ENCODE peak calls at places on chromosomes 1 and 21, in six cellular contexts. V is body of pancreas, G is colonic mucosa, U is left lung, Y is esophagus squamous epithelium, H is fibroblast of lung. B is an unnamed sample. For H3K27me3, the result is how much of the 10 kb centered on the place peaks cover.

GRCh38 chr1:117014209-117014608 is 12.6 kb downstream of the CD101 start:
- DNase-seq in G (no peak), V (no peak), U (no peak), H (peak), Y (no peak), B (no peak)

GRCh38 chr1:3529099-3529729 is 74.7 kb downstream of the ARHGEF16 start:
- DNase-seq in Y (no peak), G (no peak), V (peak), H (no peak), U (no peak), B (no peak)

GRCh38 chr1:31591425-31592093 is 15.2 kb downstream of the TINAGL1 start:
- DNase-seq in H (peak), U (no peak), V (no peak), Y (no peak), G (peak), B (no peak)

GRCh38 chr1:205907794-205908193 is 35.5 kb downstream of the SLC26A9 start:
- DNase-seq in H (no peak), Y (no peak), G (no peak), U (no peak), V (peak), B (no peak)

GRCh38 chr21:38669186-38669585 is 136.5 kb upstream of the ETS2 start:
- DNase-seq in G (peak), V (no peak), H (peak), Y (no peak), U (no peak), B (no peak)

GRCh38 chr21:36646011-36646410 is 52.9 kb upstream of the SIM2 start:
- DNase-seq in Y (no peak), G (no peak), H (no peak), U (no peak), V (no peak), B (no peak)

GRCh38 chr1:244992833-244993232 is 128.5 kb upstream of the HNRNPU start:
- DNase-seq in V (no peak), G (no peak), Y (no peak), H (no peak), U (no peak), B (no peak)

GRCh38 chr21:44867999-44868700 is 5.3 kb downstream of the PTTG1IP start:
- DNase-seq in U (no peak), Y (no peak), H (no peak), V (no peak), G (no peak), B (peak)

GRCh38 chr1:36882536-36883285 is 151.6 kb downstream of the GRIK3 start:
- DNase-seq in Y (no peak), U (no peak), V (no peak), H (no peak), G (peak), B (no peak)

GRCh38 chr1:108583757-108584156 is 23.9 kb downstream of the EEIG2 start:
- DNase-seq in U (no peak), Y (no peak), V (no peak), G (no peak), H (no peak), B (no peak)

GRCh38 chr1:52192436-52192835 is 50.5 kb downstream of the ZFYVE9 start:
- DNase-seq in H (peak), V (no peak), U (no peak), Y (no peak), G (no peak), B (no peak)

GRCh38 chr1:244862699-244863490 is 1.4 kb downstream of the HNRNPU start:
- DNase-seq in H (peak), V (peak), U (peak), G (peak), Y (peak), B (peak)

GRCh38 chr1:32521165-32521564 is 18.1 kb upstream of the ZBTB8A start:
- DNase-seq in H (no peak), V (no peak), U (no peak), G (no peak), Y (no peak), B (no peak)

GRCh38 chr1:232471250-232471649 is 158.7 kb downstream of the SIPA1L2 start:
- DNase-seq in U (no peak), Y (no peak), H (no peak), V (no peak), G (no peak), B (no peak)

GRCh38 chr1:210605099-210605498 is 276.4 kb downstream of the HHAT start:
- DNase-seq in V (no peak), G (no peak), U (no peak), Y (no peak), H (no peak), B (no peak)

GRCh38 chr1:11055676-11056075 is 4.1 kb downstream of the SRM start:
- DNase-seq in H (no peak), G (no peak), U (no peak), V (no peak), Y (no peak), B (no peak)

GRCh38 chr21:45228171-45228641 is 59.5 kb downstream of the POFUT2 start:
- DNase-seq in G (no peak), V (no peak), Y (no peak), U (no peak), H (peak), B (peak)

GRCh38 chr1:232274999-232275706 is 354.8 kb downstream of the SIPA1L2 start:
- DNase-seq in H (no peak), G (no peak), V (no peak), U (no peak), Y (no peak), B (no peak)

GRCh38 chr1:206674745-206675175 is 9.9 kb upstream of the MAPKAPK2 start:
- DNase-seq in Y (no peak), V (peak), G (peak), U (peak), H (peak), B (no peak)

GRCh38 chr1:24295547-24295946 is 23.6 kb upstream of the GRHL3 start:
- DNase-seq in Y (no peak), V (no peak), U (no peak), G (no peak), H (no peak), B (no peak)

GRCh38 chr1:36781098-36781497 is 253.2 kb downstream of the GRIK3 start:
- DNase-seq in Y (no peak), U (no peak), G (no peak), V (no peak), H (no peak), B (no peak)

GRCh38 chr1:20726932-20727745 is 5.4 kb downstream of the SH2D5 start:
- DNase-seq in U (peak), Y (no peak), H (no peak), G (no peak), V (no peak), B (no peak)

GRCh38 chr1:156804572-156805243 is 11.9 kb downstream of the SH2D2A start:
- DNase-seq in U (no peak), Y (no peak), H (peak), G (no peak), V (no peak), B (no peak)

GRCh38 chr1:203462143-203462542 is 13.5 kb upstream of the PRELP start:
- DNase-seq in V (no peak), H (no peak), U (no peak), Y (no peak), G (no peak), B (no peak)
- H3K27ac ChIP-seq in V (no peak), H (no peak), U (no peak), Y (peak), G (no peak), B (no peak)

DNA sequence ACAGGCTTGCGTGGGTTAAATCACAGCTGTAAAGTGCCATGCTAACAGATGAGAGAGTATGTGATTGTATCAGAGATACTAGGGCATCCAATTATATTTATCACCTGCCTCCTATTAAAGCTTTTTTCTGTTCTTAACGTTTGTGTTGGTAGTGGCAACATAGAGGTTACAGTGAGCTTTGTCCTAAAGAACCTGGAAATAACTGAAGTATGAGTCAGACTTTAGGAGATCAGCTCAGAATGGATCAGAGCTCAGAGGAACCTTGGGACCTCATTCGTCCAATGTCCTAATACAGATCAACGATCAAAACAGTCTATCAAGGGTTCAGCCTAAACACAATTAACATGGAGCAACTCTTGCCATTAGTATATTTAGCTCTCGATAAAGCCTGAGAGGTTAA is 81.0 kb downstream of the RGS7 start:
- DNase-seq in G (no peak), U (no peak), H (no peak), V (no peak), Y (no peak), B (no peak)
- H3K27me3 ChIP-seq in G (under half), U (under half), H (under half), V (under half), Y (under half), B (under half)

DNA sequence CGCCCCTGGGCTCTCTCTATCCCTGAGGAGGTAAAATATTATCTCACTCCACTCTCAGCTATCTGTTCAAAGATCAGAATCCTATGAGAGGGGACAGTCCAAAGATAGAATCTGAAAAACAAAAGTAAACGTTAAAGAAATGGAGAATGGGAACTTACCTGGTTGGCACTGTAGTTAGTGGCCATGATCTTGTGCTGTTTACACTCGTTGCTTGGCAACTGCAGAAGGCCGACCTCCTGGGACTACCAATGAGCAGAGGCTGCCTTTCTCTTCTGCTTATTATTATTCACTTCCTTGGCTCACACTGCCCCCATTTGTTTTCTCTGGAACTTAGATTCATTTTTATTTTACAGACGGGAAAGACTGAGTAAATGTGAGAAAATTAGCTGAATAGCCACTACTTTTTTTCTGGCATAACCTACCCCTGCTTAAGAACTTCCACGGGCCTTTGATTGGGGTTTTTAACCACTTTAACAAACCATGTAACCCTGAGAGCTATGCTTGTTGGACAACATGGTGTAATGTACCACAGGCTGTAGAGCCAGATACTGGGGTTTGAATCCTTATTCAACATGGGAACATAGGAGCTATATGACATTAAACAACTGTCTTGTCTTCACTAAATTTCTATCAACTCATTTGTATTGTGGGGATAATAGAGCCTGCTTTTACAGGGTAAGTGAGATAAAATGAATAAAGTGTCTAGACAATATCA is at the start of gene CFAP126:
- DNase-seq in H (peak), V (peak), Y (no peak), G (peak), U (peak), B (peak)
- TF ChIP-seq CTCF in H (no peak), V (peak), Y (no peak), G (no peak), U (no peak), B (no peak)

GRCh38 chr1:17212487-17213121 is 7.7 kb downstream of the PADI1 start:
- DNase-seq in V (peak), H (peak), Y (no peak), G (no peak), U (no peak), B (peak)
- H3K27ac ChIP-seq in V (peak), H (no peak), Y (peak), G (no peak), U (no peak), B (no peak)

DNA sequence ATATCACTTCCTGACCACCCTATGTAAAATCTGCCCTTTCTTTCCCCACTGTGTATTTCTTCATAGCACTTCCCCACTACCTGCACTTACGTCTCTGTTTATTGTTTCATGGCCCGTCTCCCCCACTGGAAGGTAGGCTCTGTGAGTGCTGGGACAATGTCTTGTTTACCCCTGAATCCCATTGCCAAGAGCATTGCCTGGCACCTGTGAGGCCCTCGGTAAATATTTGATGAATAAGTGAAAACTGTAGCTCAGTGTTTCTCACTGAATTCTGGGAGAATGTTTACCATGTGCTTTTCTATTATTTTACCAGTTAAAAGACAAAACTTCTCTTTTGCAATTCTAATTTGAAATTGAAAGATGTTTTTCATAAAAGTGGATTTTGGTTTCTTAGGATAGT is 11.8 kb downstream of the NFASC start:
- DNase-seq in Y (no peak), H (no peak), V (no peak), U (no peak), G (no peak), B (no peak)
- H3K27me3 ChIP-seq in Y (under half), H (under half), V (under half), U (under half), G (under half), B (under half)

GRCh38 chr1:220123889-220124288 is 30.0 kb downstream of the IARS2 start:
- DNase-seq in V (no peak), H (no peak), Y (no peak), U (no peak), G (no peak), B (no peak)
- TF ChIP-seq CTCF in V (peak), H (no peak), Y (no peak), U (no peak), G (peak), B (peak)

GRCh38 chr1:46410156-46411009 is 16.3 kb downstream of the FAAH start:
- DNase-seq in H (peak), V (no peak), Y (no peak), G (no peak), U (no peak), B (no peak)
- H3K27ac ChIP-seq in H (no peak), V (no peak), Y (no peak), G (no peak), U (no peak), B (no peak)

GRCh38 chr1:47223174-47223920 is 8.7 kb downstream of the TAL1 start:
- DNase-seq in U (no peak), H (no peak), G (no peak), Y (no peak), V (no peak), B (no peak)

GRCh38 chr1:47219001-47219400 is 13.0 kb downstream of the TAL1 start:
- DNase-seq in H (no peak), V (no peak), G (no peak), Y (no peak), U (no peak), B (no peak)

GRCh38 chr1:47216278-47217059 is 15.6 kb downstream of the TAL1 start:
- DNase-seq in Y (no peak), V (no peak), U (no peak), H (no peak), G (no peak), B (no peak)

GRCh38 chr1:47222476-47222875 is 9.5 kb downstream of the TAL1 start:
- DNase-seq in G (no peak), V (no peak), U (no peak), H (no peak), Y (no peak), B (no peak)

DNA sequence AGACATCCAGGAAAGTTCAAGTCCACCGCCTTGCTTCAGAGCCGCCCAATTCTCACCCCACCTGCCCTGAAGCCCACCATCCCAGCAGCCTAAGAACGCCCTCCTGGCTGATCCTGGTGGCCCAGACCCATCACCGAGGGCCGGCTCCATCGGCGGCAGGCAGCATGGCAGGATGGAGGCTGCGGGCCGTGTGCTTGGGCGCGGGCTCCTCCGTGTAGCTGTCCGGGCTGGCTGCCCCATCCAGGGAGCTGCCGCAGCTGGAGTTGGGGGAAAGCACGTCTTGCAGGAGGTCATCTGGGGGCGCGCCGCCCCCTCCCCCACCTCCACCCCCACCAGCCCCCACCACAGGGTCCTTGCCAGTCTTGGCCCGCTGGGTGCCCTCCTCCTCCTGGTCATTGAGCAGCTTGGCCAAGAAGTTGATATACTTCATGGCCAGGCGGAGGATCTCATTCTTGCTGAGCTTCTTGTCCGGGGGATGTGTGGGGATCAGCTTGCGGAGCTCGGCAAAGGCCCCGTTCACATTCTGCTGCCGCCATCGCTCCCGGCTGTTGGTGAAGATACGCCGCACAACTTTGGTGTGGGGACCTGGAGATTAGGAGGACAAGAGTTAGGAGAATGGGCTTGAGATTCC is 12.3 kb downstream of the TAL1 start:
- DNase-seq in V (no peak), G (no peak), H (no peak), U (no peak), Y (no peak), B (no peak)
- H3K27me3 ChIP-seq in V (under half), G (under half), H (under half), U (under half), Y (half or more), B (under half)

GRCh38 chr1:29247044-29247443 is 10.7 kb downstream of the PTPRU start:
- DNase-seq in V (no peak), G (no peak), U (no peak), H (no peak), Y (no peak), B (no peak)

GRCh38 chr1:29245261-29245660 is 8.9 kb downstream of the PTPRU start:
- DNase-seq in V (no peak), H (no peak), U (no peak), G (no peak), Y (no peak), B (no peak)

GRCh38 chr1:29243863-29244185 is 7.5 kb downstream of the PTPRU start:
- DNase-seq in H (peak), Y (no peak), G (no peak), U (no peak), V (no peak), B (no peak)

GRCh38 chr1:29247874-29248273 is 11.6 kb downstream of the PTPRU start:
- DNase-seq in H (no peak), Y (no peak), G (no peak), V (no peak), U (no peak), B (no peak)

GRCh38 chr1:29245876-29246275 is 9.6 kb downstream of the PTPRU start:
- DNase-seq in G (no peak), U (no peak), H (peak), V (no peak), Y (no peak), B (no peak)
- TF ChIP-seq CTCF in G (peak), U (no peak), H (peak), V (peak), Y (peak), B (no peak)

B was measured in CD4-positive, alpha-beta T cell.